ENCODE peak calls at places on chromosomes 7 and 10, in nine cellular contexts. One of them, this sample, is unnamed.

GRCh38 chr7:41779918-41780317 is 77.0 kb upstream of the INHBA start:
- ATAC-seq in body of pancreas: no peak
- ATAC-seq in left cardiac atrium: no peak
- ATAC-seq in lung: peak; percentile 59
- ATAC-seq in upper lobe of left lung: peak; percentile 75
- ATAC-seq in foreskin keratinocyte: no peak
- ATAC-seq in stimulated activated naive CD8-positive, alpha-beta T cell treated with anti-CD3 and anti-CD28 coated beads, Interleukin-15, Interleukin-2, amounts not matched to agents 100 U/mL and 50 U/mL, for 24 hours: no peak
- ATAC-seq in IMR-90: no peak
- ATAC-seq in stimulated activated effector memory CD8-positive, alpha-beta T cell treated with anti-CD3 and anti-CD28 coated beads, Interleukin-12 subunit alpha, Interleukin-12 subunit beta, amount 100 ng/mL, for 72 hours: no peak
- ATAC-seq in this sample: peak; percentile 60

GRCh38 chr10:28054211-28054888 is 55.5 kb upstream of the ODAD2 start:
- ATAC-seq in body of pancreas: no peak
- ATAC-seq in left cardiac atrium: no peak
- ATAC-seq in lung: peak; percentile 24
- ATAC-seq in upper lobe of left lung: peak; percentile 68
- ATAC-seq in foreskin keratinocyte: peak; percentile 79
- ATAC-seq in stimulated activated naive CD8-positive, alpha-beta T cell treated with anti-CD3 and anti-CD28 coated beads, Interleukin-15, Interleukin-2, amounts not matched to agents 100 U/mL and 50 U/mL, for 24 hours: no peak
- ATAC-seq in IMR-90: peak; percentile 94
- ATAC-seq in stimulated activated effector memory CD8-positive, alpha-beta T cell treated with anti-CD3 and anti-CD28 coated beads, Interleukin-12 subunit alpha, Interleukin-12 subunit beta, amount 100 ng/mL, for 72 hours: no peak
- ATAC-seq in this sample: peak; percentile 72

GRCh38 chr10:58853668-58854067 is 322.8 kb upstream of the PHYHIPL start:
- ATAC-seq in body of pancreas: no peak
- ATAC-seq in left cardiac atrium: peak; percentile 74
- ATAC-seq in lung: no peak
- ATAC-seq in upper lobe of left lung: no peak
- ATAC-seq in foreskin keratinocyte: no peak
- ATAC-seq in stimulated activated naive CD8-positive, alpha-beta T cell treated with anti-CD3 and anti-CD28 coated beads, Interleukin-15, Interleukin-2, amounts not matched to agents 100 U/mL and 50 U/mL, for 24 hours: no peak
- ATAC-seq in IMR-90: no peak
- ATAC-seq in stimulated activated effector memory CD8-positive, alpha-beta T cell treated with anti-CD3 and anti-CD28 coated beads, Interleukin-12 subunit alpha, Interleukin-12 subunit beta, amount 100 ng/mL, for 72 hours: no peak
- ATAC-seq in this sample: no peak

GRCh38 chr10:2949948-2950354 is 117.4 kb upstream of the PFKP start:
- ATAC-seq in body of pancreas: no peak
- ATAC-seq in left cardiac atrium: no peak
- ATAC-seq in lung: no peak
- ATAC-seq in upper lobe of left lung: no peak
- ATAC-seq in foreskin keratinocyte: peak; percentile 80
- ATAC-seq in stimulated activated naive CD8-positive, alpha-beta T cell treated with anti-CD3 and anti-CD28 coated beads, Interleukin-15, Interleukin-2, amounts not matched to agents 100 U/mL and 50 U/mL, for 24 hours: peak; percentile 76
- ATAC-seq in IMR-90: no peak
- ATAC-seq in stimulated activated effector memory CD8-positive, alpha-beta T cell treated with anti-CD3 and anti-CD28 coated beads, Interleukin-12 subunit alpha, Interleukin-12 subunit beta, amount 100 ng/mL, for 72 hours: peak; percentile 92
- ATAC-seq in this sample: no peak

GRCh38 chr7:144011458-144012230 is 11.5 kb downstream of the OR6B1 start:
- ATAC-seq in body of pancreas: no peak
- ATAC-seq in left cardiac atrium: no peak
- ATAC-seq in lung: no peak
- ATAC-seq in upper lobe of left lung: no peak
- ATAC-seq in foreskin keratinocyte: peak; percentile 35
- ATAC-seq in stimulated activated naive CD8-positive, alpha-beta T cell treated with anti-CD3 and anti-CD28 coated beads, Interleukin-15, Interleukin-2, amounts not matched to agents 100 U/mL and 50 U/mL, for 24 hours: no peak
- ATAC-seq in IMR-90: peak; percentile 90
- ATAC-seq in stimulated activated effector memory CD8-positive, alpha-beta T cell treated with anti-CD3 and anti-CD28 coated beads, Interleukin-12 subunit alpha, Interleukin-12 subunit beta, amount 100 ng/mL, for 72 hours: no peak
- ATAC-seq in this sample: no peak

GRCh38 chr7:36440880-36441279 is 51.2 kb downstream of the ANLN start:
- ATAC-seq in body of pancreas: peak; percentile 65
- ATAC-seq in left cardiac atrium: no peak
- ATAC-seq in lung: no peak
- ATAC-seq in upper lobe of left lung: peak; percentile 46
- ATAC-seq in foreskin keratinocyte: peak; percentile 34
- ATAC-seq in stimulated activated naive CD8-positive, alpha-beta T cell treated with anti-CD3 and anti-CD28 coated beads, Interleukin-15, Interleukin-2, amounts not matched to agents 100 U/mL and 50 U/mL, for 24 hours: no peak
- ATAC-seq in IMR-90: peak; percentile 82
- ATAC-seq in stimulated activated effector memory CD8-positive, alpha-beta T cell treated with anti-CD3 and anti-CD28 coated beads, Interleukin-12 subunit alpha, Interleukin-12 subunit beta, amount 100 ng/mL, for 72 hours: no peak
- ATAC-seq in this sample: no peak

GRCh38 chr7:43248961-43249807 is 136.7 kb downstream of the HECW1 start:
- ATAC-seq in body of pancreas: no peak
- ATAC-seq in left cardiac atrium: no peak
- ATAC-seq in lung: peak; percentile 41
- ATAC-seq in upper lobe of left lung: peak; percentile 64
- ATAC-seq in foreskin keratinocyte: no peak
- ATAC-seq in stimulated activated naive CD8-positive, alpha-beta T cell treated with anti-CD3 and anti-CD28 coated beads, Interleukin-15, Interleukin-2, amounts not matched to agents 100 U/mL and 50 U/mL, for 24 hours: no peak
- ATAC-seq in IMR-90: peak; percentile 85
- ATAC-seq in stimulated activated effector memory CD8-positive, alpha-beta T cell treated with anti-CD3 and anti-CD28 coated beads, Interleukin-12 subunit alpha, Interleukin-12 subunit beta, amount 100 ng/mL, for 72 hours: no peak
- ATAC-seq in this sample: peak; percentile 50

GRCh38 chr10:79936625-79937255 is 12.2 kb downstream of the SFTPD start:
- ATAC-seq in body of pancreas: no peak
- ATAC-seq in left cardiac atrium: no peak
- ATAC-seq in lung: no peak
- ATAC-seq in upper lobe of left lung: no peak
- ATAC-seq in foreskin keratinocyte: no peak
- ATAC-seq in stimulated activated naive CD8-positive, alpha-beta T cell treated with anti-CD3 and anti-CD28 coated beads, Interleukin-15, Interleukin-2, amounts not matched to agents 100 U/mL and 50 U/mL, for 24 hours: no peak
- ATAC-seq in IMR-90: no peak
- ATAC-seq in stimulated activated effector memory CD8-positive, alpha-beta T cell treated with anti-CD3 and anti-CD28 coated beads, Interleukin-12 subunit alpha, Interleukin-12 subunit beta, amount 100 ng/mL, for 72 hours: no peak
- ATAC-seq in this sample: no peak

GRCh38 chr7:43028106-43028505 is 84.3 kb upstream of the HECW1 start:
- ATAC-seq in body of pancreas: no peak
- ATAC-seq in left cardiac atrium: no peak
- ATAC-seq in lung: no peak
- ATAC-seq in upper lobe of left lung: no peak
- ATAC-seq in foreskin keratinocyte: no peak
- ATAC-seq in stimulated activated naive CD8-positive, alpha-beta T cell treated with anti-CD3 and anti-CD28 coated beads, Interleukin-15, Interleukin-2, amounts not matched to agents 100 U/mL and 50 U/mL, for 24 hours: no peak
- ATAC-seq in IMR-90: no peak
- ATAC-seq in stimulated activated effector memory CD8-positive, alpha-beta T cell treated with anti-CD3 and anti-CD28 coated beads, Interleukin-12 subunit alpha, Interleukin-12 subunit beta, amount 100 ng/mL, for 72 hours: no peak
- ATAC-seq in this sample: no peak

GRCh38 chr10:12521423-12521822 is 172.1 kb downstream of the CAMK1D start:
- ATAC-seq in body of pancreas: peak; percentile 90
- ATAC-seq in left cardiac atrium: no peak
- ATAC-seq in lung: no peak
- ATAC-seq in upper lobe of left lung: no peak
- ATAC-seq in foreskin keratinocyte: no peak
- ATAC-seq in stimulated activated naive CD8-positive, alpha-beta T cell treated with anti-CD3 and anti-CD28 coated beads, Interleukin-15, Interleukin-2, amounts not matched to agents 100 U/mL and 50 U/mL, for 24 hours: no peak
- ATAC-seq in IMR-90: no peak
- ATAC-seq in stimulated activated effector memory CD8-positive, alpha-beta T cell treated with anti-CD3 and anti-CD28 coated beads, Interleukin-12 subunit alpha, Interleukin-12 subunit beta, amount 100 ng/mL, for 72 hours: no peak
- ATAC-seq in this sample: no peak

GRCh38 chr10:46530249-46531186 is 25.9 kb downstream of the GPRIN2 start:
- ATAC-seq in body of pancreas: no peak
- ATAC-seq in left cardiac atrium: peak; percentile 74
- ATAC-seq in lung: no peak
- ATAC-seq in upper lobe of left lung: peak; percentile 60
- ATAC-seq in foreskin keratinocyte: no peak
- ATAC-seq in stimulated activated naive CD8-positive, alpha-beta T cell treated with anti-CD3 and anti-CD28 coated beads, Interleukin-15, Interleukin-2, amounts not matched to agents 100 U/mL and 50 U/mL, for 24 hours: no peak
- ATAC-seq in IMR-90: peak; percentile 69
- ATAC-seq in stimulated activated effector memory CD8-positive, alpha-beta T cell treated with anti-CD3 and anti-CD28 coated beads, Interleukin-12 subunit alpha, Interleukin-12 subunit beta, amount 100 ng/mL, for 72 hours: no peak
- ATAC-seq in this sample: no peak

GRCh38 chr10:72016608-72017310 is 52.6 kb downstream of the CHST3 start:
- ATAC-seq in body of pancreas: peak; percentile 15
- ATAC-seq in left cardiac atrium: peak; percentile 61
- ATAC-seq in lung: no peak
- ATAC-seq in upper lobe of left lung: no peak
- ATAC-seq in foreskin keratinocyte: no peak
- ATAC-seq in stimulated activated naive CD8-positive, alpha-beta T cell treated with anti-CD3 and anti-CD28 coated beads, Interleukin-15, Interleukin-2, amounts not matched to agents 100 U/mL and 50 U/mL, for 24 hours: no peak
- ATAC-seq in IMR-90: no peak
- ATAC-seq in stimulated activated effector memory CD8-positive, alpha-beta T cell treated with anti-CD3 and anti-CD28 coated beads, Interleukin-12 subunit alpha, Interleukin-12 subunit beta, amount 100 ng/mL, for 72 hours: no peak
- ATAC-seq in this sample: peak; percentile 21

GRCh38 chr10:117412469-117413005 is 37.3 kb upstream of the PDZD8 start:
- ATAC-seq in body of pancreas: no peak
- ATAC-seq in left cardiac atrium: no peak
- ATAC-seq in lung: no peak
- ATAC-seq in upper lobe of left lung: no peak
- ATAC-seq in foreskin keratinocyte: no peak
- ATAC-seq in stimulated activated naive CD8-positive, alpha-beta T cell treated with anti-CD3 and anti-CD28 coated beads, Interleukin-15, Interleukin-2, amounts not matched to agents 100 U/mL and 50 U/mL, for 24 hours: no peak
- ATAC-seq in IMR-90: no peak
- ATAC-seq in stimulated activated effector memory CD8-positive, alpha-beta T cell treated with anti-CD3 and anti-CD28 coated beads, Interleukin-12 subunit alpha, Interleukin-12 subunit beta, amount 100 ng/mL, for 72 hours: no peak
- ATAC-seq in this sample: no peak

GRCh38 chr7:151960449-151960848 is 4.2 kb downstream of the GALNTL5 start:
- ATAC-seq in body of pancreas: no peak
- ATAC-seq in left cardiac atrium: no peak
- ATAC-seq in lung: no peak
- ATAC-seq in upper lobe of left lung: no peak
- ATAC-seq in foreskin keratinocyte: no peak
- ATAC-seq in stimulated activated naive CD8-positive, alpha-beta T cell treated with anti-CD3 and anti-CD28 coated beads, Interleukin-15, Interleukin-2, amounts not matched to agents 100 U/mL and 50 U/mL, for 24 hours: no peak
- ATAC-seq in IMR-90: no peak
- ATAC-seq in stimulated activated effector memory CD8-positive, alpha-beta T cell treated with anti-CD3 and anti-CD28 coated beads, Interleukin-12 subunit alpha, Interleukin-12 subunit beta, amount 100 ng/mL, for 72 hours: no peak
- ATAC-seq in this sample: no peak

GRCh38 chr10:87842776-87843497 is 20.4 kb downstream of the KLLN start:
- ATAC-seq in body of pancreas: peak; percentile 41
- ATAC-seq in left cardiac atrium: no peak
- ATAC-seq in lung: no peak
- ATAC-seq in upper lobe of left lung: peak; percentile 16
- ATAC-seq in foreskin keratinocyte: peak; percentile 59
- ATAC-seq in stimulated activated naive CD8-positive, alpha-beta T cell treated with anti-CD3 and anti-CD28 coated beads, Interleukin-15, Interleukin-2, amounts not matched to agents 100 U/mL and 50 U/mL, for 24 hours: no peak
- ATAC-seq in IMR-90: peak; percentile 84
- ATAC-seq in stimulated activated effector memory CD8-positive, alpha-beta T cell treated with anti-CD3 and anti-CD28 coated beads, Interleukin-12 subunit alpha, Interleukin-12 subunit beta, amount 100 ng/mL, for 72 hours: no peak
- ATAC-seq in this sample: no peak

GRCh38 chr7:92717601-92717981 is 118.8 kb downstream of the CDK6 start:
- ATAC-seq in body of pancreas: no peak
- ATAC-seq in left cardiac atrium: peak; percentile 24
- ATAC-seq in lung: no peak
- ATAC-seq in upper lobe of left lung: peak; percentile 21
- ATAC-seq in foreskin keratinocyte: no peak
- ATAC-seq in stimulated activated naive CD8-positive, alpha-beta T cell treated with anti-CD3 and anti-CD28 coated beads, Interleukin-15, Interleukin-2, amounts not matched to agents 100 U/mL and 50 U/mL, for 24 hours: peak; percentile 4
- ATAC-seq in IMR-90: peak; percentile 7
- ATAC-seq in stimulated activated effector memory CD8-positive, alpha-beta T cell treated with anti-CD3 and anti-CD28 coated beads, Interleukin-12 subunit alpha, Interleukin-12 subunit beta, amount 100 ng/mL, for 72 hours: no peak
- ATAC-seq in this sample: no peak

GRCh38 chr10:109895095-109895818 is 28.1 kb downstream of the XPNPEP1 start:
- ATAC-seq in body of pancreas: peak; percentile 30
- ATAC-seq in left cardiac atrium: peak; percentile 65
- ATAC-seq in lung: no peak
- ATAC-seq in upper lobe of left lung: peak; percentile 87
- ATAC-seq in foreskin keratinocyte: peak; percentile 25
- ATAC-seq in stimulated activated naive CD8-positive, alpha-beta T cell treated with anti-CD3 and anti-CD28 coated beads, Interleukin-15, Interleukin-2, amounts not matched to agents 100 U/mL and 50 U/mL, for 24 hours: no peak
- ATAC-seq in IMR-90: peak; percentile 82
- ATAC-seq in stimulated activated effector memory CD8-positive, alpha-beta T cell treated with anti-CD3 and anti-CD28 coated beads, Interleukin-12 subunit alpha, Interleukin-12 subunit beta, amount 100 ng/mL, for 72 hours: no peak
- ATAC-seq in this sample: peak; percentile 54

GRCh38 chr7:91183408-91183807 is 80.8 kb upstream of the FZD1 start:
- ATAC-seq in body of pancreas: no peak
- ATAC-seq in left cardiac atrium: no peak
- ATAC-seq in lung: peak; percentile 56
- ATAC-seq in upper lobe of left lung: peak; percentile 36
- ATAC-seq in foreskin keratinocyte: peak; percentile 80
- ATAC-seq in stimulated activated naive CD8-positive, alpha-beta T cell treated with anti-CD3 and anti-CD28 coated beads, Interleukin-15, Interleukin-2, amounts not matched to agents 100 U/mL and 50 U/mL, for 24 hours: no peak
- ATAC-seq in IMR-90: peak; percentile 8
- ATAC-seq in stimulated activated effector memory CD8-positive, alpha-beta T cell treated with anti-CD3 and anti-CD28 coated beads, Interleukin-12 subunit alpha, Interleukin-12 subunit beta, amount 100 ng/mL, for 72 hours: no peak
- ATAC-seq in this sample: no peak

GRCh38 chr7:94997547-94997946 is 90.2 kb downstream of the PPP1R9A start:
- ATAC-seq in body of pancreas: no peak
- ATAC-seq in left cardiac atrium: no peak
- ATAC-seq in lung: no peak
- ATAC-seq in upper lobe of left lung: peak; percentile 56
- ATAC-seq in foreskin keratinocyte: no peak
- ATAC-seq in stimulated activated naive CD8-positive, alpha-beta T cell treated with anti-CD3 and anti-CD28 coated beads, Interleukin-15, Interleukin-2, amounts not matched to agents 100 U/mL and 50 U/mL, for 24 hours: no peak
- ATAC-seq in IMR-90: no peak
- ATAC-seq in stimulated activated effector memory CD8-positive, alpha-beta T cell treated with anti-CD3 and anti-CD28 coated beads, Interleukin-12 subunit alpha, Interleukin-12 subunit beta, amount 100 ng/mL, for 72 hours: no peak
- ATAC-seq in this sample: no peak

GRCh38 chr10:59904431-59905065 is 1.8 kb downstream of the CCDC6 start:
- ATAC-seq in body of pancreas: no peak
- ATAC-seq in left cardiac atrium: no peak
- ATAC-seq in lung: no peak
- ATAC-seq in upper lobe of left lung: no peak
- ATAC-seq in foreskin keratinocyte: no peak
- ATAC-seq in stimulated activated naive CD8-positive, alpha-beta T cell treated with anti-CD3 and anti-CD28 coated beads, Interleukin-15, Interleukin-2, amounts not matched to agents 100 U/mL and 50 U/mL, for 24 hours: no peak
- ATAC-seq in IMR-90: no peak
- ATAC-seq in stimulated activated effector memory CD8-positive, alpha-beta T cell treated with anti-CD3 and anti-CD28 coated beads, Interleukin-12 subunit alpha, Interleukin-12 subunit beta, amount 100 ng/mL, for 72 hours: no peak
- ATAC-seq in this sample: no peak

GRCh38 chr10:133098426-133099124 is 10.9 kb downstream of the ADGRA1 start:
- ATAC-seq in body of pancreas: no peak
- ATAC-seq in left cardiac atrium: no peak
- ATAC-seq in lung: no peak
- ATAC-seq in upper lobe of left lung: no peak
- ATAC-seq in foreskin keratinocyte: no peak
- ATAC-seq in stimulated activated naive CD8-positive, alpha-beta T cell treated with anti-CD3 and anti-CD28 coated beads, Interleukin-15, Interleukin-2, amounts not matched to agents 100 U/mL and 50 U/mL, for 24 hours: no peak
- ATAC-seq in IMR-90: no peak
- ATAC-seq in stimulated activated effector memory CD8-positive, alpha-beta T cell treated with anti-CD3 and anti-CD28 coated beads, Interleukin-12 subunit alpha, Interleukin-12 subunit beta, amount 100 ng/mL, for 72 hours: no peak
- ATAC-seq in this sample: no peak

GRCh38 chr10:111944331-111944730 is 239.2 kb downstream of the GPAM start:
- ATAC-seq in body of pancreas: no peak
- ATAC-seq in left cardiac atrium: no peak
- ATAC-seq in lung: no peak
- ATAC-seq in upper lobe of left lung: no peak
- ATAC-seq in foreskin keratinocyte: no peak
- ATAC-seq in stimulated activated naive CD8-positive, alpha-beta T cell treated with anti-CD3 and anti-CD28 coated beads, Interleukin-15, Interleukin-2, amounts not matched to agents 100 U/mL and 50 U/mL, for 24 hours: no peak
- ATAC-seq in IMR-90: no peak
- ATAC-seq in stimulated activated effector memory CD8-positive, alpha-beta T cell treated with anti-CD3 and anti-CD28 coated beads, Interleukin-12 subunit alpha, Interleukin-12 subunit beta, amount 100 ng/mL, for 72 hours: no peak
- ATAC-seq in this sample: no peak

GRCh38 chr10:11602919-11603523 is 8.4 kb downstream of the USP6NL start:
- ATAC-seq in body of pancreas: peak; percentile 74
- ATAC-seq in left cardiac atrium: no peak
- ATAC-seq in lung: no peak
- ATAC-seq in upper lobe of left lung: no peak
- ATAC-seq in foreskin keratinocyte: peak; percentile 9
- ATAC-seq in stimulated activated naive CD8-positive, alpha-beta T cell treated with anti-CD3 and anti-CD28 coated beads, Interleukin-15, Interleukin-2, amounts not matched to agents 100 U/mL and 50 U/mL, for 24 hours: no peak
- ATAC-seq in IMR-90: no peak
- ATAC-seq in stimulated activated effector memory CD8-positive, alpha-beta T cell treated with anti-CD3 and anti-CD28 coated beads, Interleukin-12 subunit alpha, Interleukin-12 subunit beta, amount 100 ng/mL, for 72 hours: peak; percentile 60
- ATAC-seq in this sample: no peak

GRCh38 chr10:13316635-13317311 is 16.9 kb upstream of the PHYH start:
- ATAC-seq in body of pancreas: no peak
- ATAC-seq in left cardiac atrium: no peak
- ATAC-seq in lung: no peak
- ATAC-seq in upper lobe of left lung: no peak
- ATAC-seq in foreskin keratinocyte: peak; percentile 40
- ATAC-seq in stimulated activated naive CD8-positive, alpha-beta T cell treated with anti-CD3 and anti-CD28 coated beads, Interleukin-15, Interleukin-2, amounts not matched to agents 100 U/mL and 50 U/mL, for 24 hours: no peak
- ATAC-seq in IMR-90: no peak
- ATAC-seq in stimulated activated effector memory CD8-positive, alpha-beta T cell treated with anti-CD3 and anti-CD28 coated beads, Interleukin-12 subunit alpha, Interleukin-12 subunit beta, amount 100 ng/mL, for 72 hours: no peak
- ATAC-seq in this sample: no peak

GRCh38 chr10:62194924-62195674 is 73.5 kb downstream of the RTKN2 start:
- ATAC-seq in body of pancreas: no peak
- ATAC-seq in left cardiac atrium: no peak
- ATAC-seq in lung: no peak
- ATAC-seq in upper lobe of left lung: no peak
- ATAC-seq in foreskin keratinocyte: no peak
- ATAC-seq in stimulated activated naive CD8-positive, alpha-beta T cell treated with anti-CD3 and anti-CD28 coated beads, Interleukin-15, Interleukin-2, amounts not matched to agents 100 U/mL and 50 U/mL, for 24 hours: no peak
- ATAC-seq in IMR-90: no peak
- ATAC-seq in stimulated activated effector memory CD8-positive, alpha-beta T cell treated with anti-CD3 and anti-CD28 coated beads, Interleukin-12 subunit alpha, Interleukin-12 subunit beta, amount 100 ng/mL, for 72 hours: no peak
- ATAC-seq in this sample: no peak

GRCh38 chr10:110170142-110170887 is 37.1 kb upstream of the MXI1 start:
- ATAC-seq in body of pancreas: no peak
- ATAC-seq in left cardiac atrium: no peak
- ATAC-seq in lung: no peak
- ATAC-seq in upper lobe of left lung: no peak
- ATAC-seq in foreskin keratinocyte: no peak
- ATAC-seq in stimulated activated naive CD8-positive, alpha-beta T cell treated with anti-CD3 and anti-CD28 coated beads, Interleukin-15, Interleukin-2, amounts not matched to agents 100 U/mL and 50 U/mL, for 24 hours: no peak
- ATAC-seq in IMR-90: no peak
- ATAC-seq in stimulated activated effector memory CD8-positive, alpha-beta T cell treated with anti-CD3 and anti-CD28 coated beads, Interleukin-12 subunit alpha, Interleukin-12 subunit beta, amount 100 ng/mL, for 72 hours: no peak
- ATAC-seq in this sample: no peak

GRCh38 chr7:88665892-88666514 is 93.5 kb upstream of the ZNF804B start:
- ATAC-seq in body of pancreas: peak; percentile 58
- ATAC-seq in left cardiac atrium: no peak
- ATAC-seq in lung: no peak
- ATAC-seq in upper lobe of left lung: no peak
- ATAC-seq in foreskin keratinocyte: no peak
- ATAC-seq in stimulated activated naive CD8-positive, alpha-beta T cell treated with anti-CD3 and anti-CD28 coated beads, Interleukin-15, Interleukin-2, amounts not matched to agents 100 U/mL and 50 U/mL, for 24 hours: no peak
- ATAC-seq in IMR-90: no peak
- ATAC-seq in stimulated activated effector memory CD8-positive, alpha-beta T cell treated with anti-CD3 and anti-CD28 coated beads, Interleukin-12 subunit alpha, Interleukin-12 subunit beta, amount 100 ng/mL, for 72 hours: no peak
- ATAC-seq in this sample: no peak

GRCh38 chr7:8217200-8218068 is 44.5 kb downstream of the ICA1 start:
- ATAC-seq in body of pancreas: peak; percentile 77
- ATAC-seq in left cardiac atrium: peak; percentile 51
- ATAC-seq in lung: no peak
- ATAC-seq in upper lobe of left lung: peak; percentile 67
- ATAC-seq in foreskin keratinocyte: peak; percentile 30
- ATAC-seq in stimulated activated naive CD8-positive, alpha-beta T cell treated with anti-CD3 and anti-CD28 coated beads, Interleukin-15, Interleukin-2, amounts not matched to agents 100 U/mL and 50 U/mL, for 24 hours: peak; percentile 54
- ATAC-seq in IMR-90: peak; percentile 83
- ATAC-seq in stimulated activated effector memory CD8-positive, alpha-beta T cell treated with anti-CD3 and anti-CD28 coated beads, Interleukin-12 subunit alpha, Interleukin-12 subunit beta, amount 100 ng/mL, for 72 hours: peak; percentile 40
- ATAC-seq in this sample: peak; percentile 9

GRCh38 chr10:71575934-71576801 is 143.4 kb downstream of the C10orf105 start:
- ATAC-seq in body of pancreas: no peak
- ATAC-seq in left cardiac atrium: peak; percentile 51
- ATAC-seq in lung: no peak
- ATAC-seq in upper lobe of left lung: no peak
- ATAC-seq in foreskin keratinocyte: no peak
- ATAC-seq in stimulated activated naive CD8-positive, alpha-beta T cell treated with anti-CD3 and anti-CD28 coated beads, Interleukin-15, Interleukin-2, amounts not matched to agents 100 U/mL and 50 U/mL, for 24 hours: no peak
- ATAC-seq in IMR-90: no peak
- ATAC-seq in stimulated activated effector memory CD8-positive, alpha-beta T cell treated with anti-CD3 and anti-CD28 coated beads, Interleukin-12 subunit alpha, Interleukin-12 subunit beta, amount 100 ng/mL, for 72 hours: no peak
- ATAC-seq in this sample: no peak

GRCh38 chr10:119205926-119206602 is 1.3 kb upstream of the GRK5 start:
- ATAC-seq in body of pancreas: peak; percentile 21
- ATAC-seq in left cardiac atrium: peak; percentile 5
- ATAC-seq in lung: peak; percentile 8
- ATAC-seq in upper lobe of left lung: peak; percentile 24
- ATAC-seq in foreskin keratinocyte: no peak
- ATAC-seq in stimulated activated naive CD8-positive, alpha-beta T cell treated with anti-CD3 and anti-CD28 coated beads, Interleukin-15, Interleukin-2, amounts not matched to agents 100 U/mL and 50 U/mL, for 24 hours: no peak
- ATAC-seq in IMR-90: no peak
- ATAC-seq in stimulated activated effector memory CD8-positive, alpha-beta T cell treated with anti-CD3 and anti-CD28 coated beads, Interleukin-12 subunit alpha, Interleukin-12 subunit beta, amount 100 ng/mL, for 72 hours: peak; percentile 19
- ATAC-seq in this sample: peak; percentile 3

GRCh38 chr7:139739863-139740597 is 37.8 kb downstream of the HIPK2 start:
- ATAC-seq in body of pancreas: peak; percentile 69
- ATAC-seq in left cardiac atrium: peak; percentile 51
- ATAC-seq in lung: no peak
- ATAC-seq in upper lobe of left lung: no peak
- ATAC-seq in foreskin keratinocyte: peak; percentile 41
- ATAC-seq in stimulated activated naive CD8-positive, alpha-beta T cell treated with anti-CD3 and anti-CD28 coated beads, Interleukin-15, Interleukin-2, amounts not matched to agents 100 U/mL and 50 U/mL, for 24 hours: no peak
- ATAC-seq in IMR-90: no peak
- ATAC-seq in stimulated activated effector memory CD8-positive, alpha-beta T cell treated with anti-CD3 and anti-CD28 coated beads, Interleukin-12 subunit alpha, Interleukin-12 subunit beta, amount 100 ng/mL, for 72 hours: no peak
- ATAC-seq in this sample: no peak

This sample was measured in gastroesophageal sphincter.